ENCODE peak calls at places on chromosomes 3 and 15, in seven cellular contexts. One of them, this sample, is unnamed.

GRCh38 chr3:121514496-121514895 is 31.3 kb downstream of the POLQ start:
- DNase-seq in mucosa of gallbladder: no peak
- DNase-seq in HFFc6: no peak
- DNase-seq in PC-3: no peak
- DNase-seq in foreskin fibroblast: no peak
- DNase-seq in NCI-H69: no peak
- DNase-seq in tibial nerve: no peak
- DNase-seq in this sample: no peak

GRCh38 chr15:97728791-97729190 is 231.7 kb upstream of the ARRDC4 start:
- DNase-seq in NCI-H69: no peak
- DNase-seq in foreskin fibroblast: no peak
- DNase-seq in mucosa of gallbladder: no peak
- DNase-seq in HFFc6: no peak
- DNase-seq in PC-3: no peak
- DNase-seq in tibial nerve: no peak
- DNase-seq in this sample: no peak

GRCh38 chr3:168034152-168034928 is 61.4 kb downstream of the GOLIM4 start:
- DNase-seq in PC-3: peak; percentile 33
- DNase-seq in NCI-H69: no peak
- DNase-seq in HFFc6: peak; percentile 76
- DNase-seq in tibial nerve: peak; percentile 27
- DNase-seq in foreskin fibroblast: peak; percentile 62
- DNase-seq in mucosa of gallbladder: no peak
- DNase-seq in this sample: peak; percentile 15

GRCh38 chr3:145942052-145942451 is 218.9 kb downstream of the PLOD2 start:
- DNase-seq in tibial nerve: no peak
- DNase-seq in PC-3: peak; percentile 18
- DNase-seq in mucosa of gallbladder: no peak
- DNase-seq in foreskin fibroblast: peak; percentile 45
- DNase-seq in HFFc6: peak; percentile 35
- DNase-seq in NCI-H69: no peak
- DNase-seq in this sample: peak; percentile 69

GRCh38 chr15:77975332-77976119 is 102.0 kb downstream of the TBC1D2B start:
- DNase-seq in PC-3: no peak
- DNase-seq in HFFc6: no peak
- DNase-seq in mucosa of gallbladder: no peak
- DNase-seq in tibial nerve: no peak
- DNase-seq in NCI-H69: no peak
- DNase-seq in foreskin fibroblast: no peak
- DNase-seq in this sample: no peak

GRCh38 chr3:133927543-133928066 is 31.9 kb upstream of the RAB6B start:
- DNase-seq in PC-3: peak; percentile 19
- DNase-seq in HFFc6: no peak
- DNase-seq in mucosa of gallbladder: peak; percentile 9
- DNase-seq in tibial nerve: no peak
- DNase-seq in NCI-H69: peak; percentile 64
- DNase-seq in foreskin fibroblast: no peak
- DNase-seq in this sample: no peak

GRCh38 chr3:15102256-15102655 is 3.3 kb upstream of the RBSN start:
- DNase-seq in HFFc6: no peak
- DNase-seq in foreskin fibroblast: no peak
- DNase-seq in NCI-H69: peak; percentile 51
- DNase-seq in PC-3: peak; percentile 48
- DNase-seq in mucosa of gallbladder: peak; percentile 84
- DNase-seq in tibial nerve: peak; percentile 21
- DNase-seq in this sample: no peak

GRCh38 chr15:67242665-67243064 is 11.8 kb downstream of the AAGAB start:
- DNase-seq in mucosa of gallbladder: no peak
- DNase-seq in PC-3: no peak
- DNase-seq in tibial nerve: no peak
- DNase-seq in foreskin fibroblast: peak; percentile 37
- DNase-seq in HFFc6: no peak
- DNase-seq in NCI-H69: peak; percentile 28
- DNase-seq in this sample: peak; percentile 47

GRCh38 chr3:69090021-69090420 is 5.3 kb downstream of the ARL6IP5 start:
- DNase-seq in NCI-H69: no peak
- DNase-seq in mucosa of gallbladder: no peak
- DNase-seq in HFFc6: peak; percentile 69
- DNase-seq in PC-3: peak; percentile 54
- DNase-seq in foreskin fibroblast: peak; percentile 76
- DNase-seq in tibial nerve: no peak
- DNase-seq in this sample: peak; percentile 95

GRCh38 chr3:32432045-32432710 is 40.5 kb downstream of the CMTM7 start:
- DNase-seq in foreskin fibroblast: no peak
- DNase-seq in NCI-H69: no peak
- DNase-seq in PC-3: no peak
- DNase-seq in HFFc6: no peak
- DNase-seq in tibial nerve: no peak
- DNase-seq in mucosa of gallbladder: no peak
- DNase-seq in this sample: no peak

GRCh38 chr3:112498916-112499315 is 356 bp downstream of the BTLA start:
- DNase-seq in tibial nerve: no peak
- DNase-seq in PC-3: no peak
- DNase-seq in foreskin fibroblast: no peak
- DNase-seq in NCI-H69: no peak
- DNase-seq in HFFc6: no peak
- DNase-seq in mucosa of gallbladder: no peak
- DNase-seq in this sample: no peak

GRCh38 chr3:128312271-128312670 is 154.4 kb downstream of the DNAJB8 start:
- DNase-seq in mucosa of gallbladder: peak; percentile 6
- DNase-seq in foreskin fibroblast: no peak
- DNase-seq in PC-3: no peak
- DNase-seq in HFFc6: no peak
- DNase-seq in tibial nerve: no peak
- DNase-seq in NCI-H69: no peak
- DNase-seq in this sample: no peak

GRCh38 chr15:37101634-37102314 is 1.4 kb upstream of the MEIS2 start:
- DNase-seq in HFFc6: peak; percentile 55
- DNase-seq in mucosa of gallbladder: peak; percentile 64
- DNase-seq in NCI-H69: peak; percentile 98
- DNase-seq in PC-3: peak; percentile 80
- DNase-seq in foreskin fibroblast: peak; percentile 74
- DNase-seq in tibial nerve: peak; percentile 61
- DNase-seq in this sample: no peak

GRCh38 chr15:39720721-39721611 is 61.7 kb downstream of the FSIP1 start:
- DNase-seq in foreskin fibroblast: peak; percentile 35
- DNase-seq in PC-3: peak; percentile 61
- DNase-seq in NCI-H69: no peak
- DNase-seq in HFFc6: peak; percentile 82
- DNase-seq in mucosa of gallbladder: no peak
- DNase-seq in tibial nerve: no peak
- DNase-seq in this sample: peak; percentile 87

GRCh38 chr3:155744091-155744625 is 713 bp downstream of the PLCH1 start:
- DNase-seq in PC-3: peak; percentile 76
- DNase-seq in mucosa of gallbladder: peak; percentile 55
- DNase-seq in HFFc6: no peak
- DNase-seq in foreskin fibroblast: no peak
- DNase-seq in NCI-H69: peak; percentile 87
- DNase-seq in tibial nerve: no peak
- DNase-seq in this sample: no peak

GRCh38 chr3:142987707-142988106 is 13.7 kb upstream of the U2SURP start:
- DNase-seq in mucosa of gallbladder: no peak
- DNase-seq in HFFc6: no peak
- DNase-seq in tibial nerve: no peak
- DNase-seq in NCI-H69: peak; percentile 12
- DNase-seq in PC-3: no peak
- DNase-seq in foreskin fibroblast: no peak
- DNase-seq in this sample: no peak

GRCh38 chr3:136624894-136625815 is 127.0 kb downstream of the STAG1 start:
- DNase-seq in foreskin fibroblast: no peak
- DNase-seq in HFFc6: no peak
- DNase-seq in NCI-H69: no peak
- DNase-seq in tibial nerve: no peak
- DNase-seq in mucosa of gallbladder: peak; percentile 61
- DNase-seq in PC-3: peak; percentile 84
- DNase-seq in this sample: peak; percentile 79

GRCh38 chr15:41935566-41936020 is 36.8 kb downstream of the EHD4 start:
- DNase-seq in foreskin fibroblast: no peak
- DNase-seq in tibial nerve: no peak
- DNase-seq in PC-3: peak; percentile 60
- DNase-seq in NCI-H69: no peak
- DNase-seq in HFFc6: no peak
- DNase-seq in mucosa of gallbladder: no peak
- DNase-seq in this sample: no peak

GRCh38 chr3:60461199-60461598 is 790.1 kb downstream of the FHIT start:
- DNase-seq in foreskin fibroblast: no peak
- DNase-seq in NCI-H69: no peak
- DNase-seq in HFFc6: no peak
- DNase-seq in tibial nerve: no peak
- DNase-seq in mucosa of gallbladder: no peak
- DNase-seq in PC-3: no peak
- DNase-seq in this sample: no peak

GRCh38 chr15:100133001-100133400 is 208.8 kb downstream of the ADAMTS17 start:
- DNase-seq in PC-3: no peak
- DNase-seq in mucosa of gallbladder: no peak
- DNase-seq in tibial nerve: no peak
- DNase-seq in HFFc6: no peak
- DNase-seq in NCI-H69: no peak
- DNase-seq in foreskin fibroblast: no peak
- DNase-seq in this sample: no peak

GRCh38 chr3:37492977-37493471 is 318.6 kb upstream of the LRRFIP2 start:
- DNase-seq in mucosa of gallbladder: no peak
- DNase-seq in PC-3: no peak
- DNase-seq in foreskin fibroblast: peak; percentile 2
- DNase-seq in HFFc6: no peak
- DNase-seq in tibial nerve: peak; percentile 38
- DNase-seq in NCI-H69: peak; percentile 50
- DNase-seq in this sample: peak; percentile 8

GRCh38 chr15:61084944-61085367 is 144.1 kb downstream of the RORA start:
- DNase-seq in NCI-H69: peak; percentile 71
- DNase-seq in mucosa of gallbladder: no peak
- DNase-seq in HFFc6: no peak
- DNase-seq in tibial nerve: no peak
- DNase-seq in PC-3: no peak
- DNase-seq in foreskin fibroblast: no peak
- DNase-seq in this sample: no peak

GRCh38 chr3:195692361-195692700 is 28.4 kb upstream of the MUC20 start:
- DNase-seq in mucosa of gallbladder: no peak
- DNase-seq in NCI-H69: no peak
- DNase-seq in foreskin fibroblast: no peak
- DNase-seq in HFFc6: no peak
- DNase-seq in tibial nerve: no peak
- DNase-seq in PC-3: no peak
- DNase-seq in this sample: no peak

GRCh38 chr3:5304789-5305680 is 117.5 kb downstream of the EDEM1 start:
- DNase-seq in NCI-H69: peak; percentile 48
- DNase-seq in PC-3: peak; percentile 84
- DNase-seq in foreskin fibroblast: no peak
- DNase-seq in tibial nerve: peak; percentile 6
- DNase-seq in HFFc6: peak; percentile 29
- DNase-seq in mucosa of gallbladder: peak; percentile 50
- DNase-seq in this sample: peak; percentile 49

GRCh38 chr3:130607553-130608154 is 90.7 kb downstream of the COL6A6 start:
- DNase-seq in NCI-H69: no peak
- DNase-seq in PC-3: no peak
- DNase-seq in mucosa of gallbladder: no peak
- DNase-seq in tibial nerve: no peak
- DNase-seq in foreskin fibroblast: no peak
- DNase-seq in HFFc6: no peak
- DNase-seq in this sample: no peak

GRCh38 chr15:66803182-66803729 is 101.2 kb downstream of the SMAD6 start:
- DNase-seq in mucosa of gallbladder: peak; percentile 94
- DNase-seq in HFFc6: peak; percentile 96
- DNase-seq in foreskin fibroblast: peak; percentile 99
- DNase-seq in PC-3: peak; percentile 97
- DNase-seq in tibial nerve: peak; percentile 60
- DNase-seq in NCI-H69: peak; percentile 74
- DNase-seq in this sample: peak; percentile 88

GRCh38 chr15:77097317-77097721 is 26.4 kb upstream of the TSPAN3 start:
- DNase-seq in mucosa of gallbladder: no peak
- DNase-seq in foreskin fibroblast: no peak
- DNase-seq in NCI-H69: peak; percentile 8
- DNase-seq in HFFc6: no peak
- DNase-seq in PC-3: no peak
- DNase-seq in tibial nerve: no peak
- DNase-seq in this sample: no peak

GRCh38 chr3:152471814-152472605 is 203.3 kb downstream of the MBNL1 start:
- DNase-seq in tibial nerve: peak; percentile 93
- DNase-seq in NCI-H69: peak; percentile 53
- DNase-seq in mucosa of gallbladder: peak; percentile 74
- DNase-seq in PC-3: peak; percentile 77
- DNase-seq in HFFc6: peak; percentile 62
- DNase-seq in foreskin fibroblast: peak; percentile 42
- DNase-seq in this sample: peak; percentile 50

GRCh38 chr3:194592798-194593752 is 40.1 kb downstream of the TMEM44 start:
- DNase-seq in mucosa of gallbladder: no peak
- DNase-seq in PC-3: peak; percentile 99
- DNase-seq in tibial nerve: peak; percentile 53
- DNase-seq in NCI-H69: no peak
- DNase-seq in foreskin fibroblast: peak; percentile 99
- DNase-seq in HFFc6: peak; percentile 99
- DNase-seq in this sample: peak; percentile 98

GRCh38 chr3:15470804-15471203 is 43.4 kb downstream of the EAF1 start:
- DNase-seq in HFFc6: no peak
- DNase-seq in mucosa of gallbladder: no peak
- DNase-seq in foreskin fibroblast: no peak
- DNase-seq in NCI-H69: no peak
- DNase-seq in tibial nerve: no peak
- DNase-seq in PC-3: no peak
- DNase-seq in this sample: no peak

This sample was measured in bronchial epithelial cell.